ENCODE peak calls at places on chromosome 10, in nine cellular contexts. B, N, Q, U, Z, F, X, W and D are unnamed samples.

GRCh38 chr10:11448545-11449244 is 162.8 kb downstream of the USP6NL start:
- DNase-seq in B (no peak), N (no peak), Q (no peak), U (no peak), Z (no peak), F (no peak), X (no peak), W (no peak), D (no peak)

GRCh38 chr10:71580926-71581325 is 138.7 kb downstream of the C10orf105 start:
- DNase-seq in B (no peak), N (no peak), Q (no peak), U (no peak), Z (no peak), F (no peak), X (no peak), W (no peak), D (no peak)

GRCh38 chr10:83801983-83802382 is 337.3 kb upstream of the GHITM start:
- DNase-seq in B (no peak), N (no peak), Q (no peak), U (no peak), Z (no peak), F (no peak), X (no peak), W (peak), D (no peak)

GRCh38 chr10:4315529-4315928 is 510.5 kb upstream of the AKR1E2 start:
- DNase-seq in B (no peak), N (no peak), Q (peak), U (peak), Z (no peak), F (no peak), X (no peak), W (no peak), D (no peak)

GRCh38 chr10:70851597-70852475 is 36.1 kb downstream of the SGPL1 start:
- DNase-seq in B (no peak), N (no peak), Q (no peak), U (no peak), Z (no peak), F (no peak), X (no peak), W (no peak), D (no peak)

GRCh38 chr10:5904227-5904626 is 14.2 kb downstream of the FBH1 start:
- DNase-seq in B (no peak), N (no peak), Q (no peak), U (no peak), Z (no peak), F (no peak), X (no peak), W (no peak), D (no peak)

GRCh38 chr10:12469345-12469744 is 120.0 kb downstream of the CAMK1D start:
- DNase-seq in B (no peak), N (no peak), Q (no peak), U (no peak), Z (no peak), F (no peak), X (no peak), W (no peak), D (no peak)

GRCh38 chr10:19816420-19817250 is at the start of gene PLXDC2:
- DNase-seq in B (peak), N (peak), Q (peak), U (peak), Z (peak), F (peak), X (peak), W (peak), D (no peak)

GRCh38 chr10:55793024-55793423 is 568.0 kb downstream of the ZWINT start:
- DNase-seq in B (no peak), N (no peak), Q (no peak), U (no peak), Z (no peak), F (no peak), X (no peak), W (no peak), D (no peak)

GRCh38 chr10:31001740-31002139 is 29.9 kb downstream of the ZNF438 start:
- DNase-seq in B (no peak), N (no peak), Q (no peak), U (no peak), Z (no peak), F (no peak), X (no peak), W (no peak), D (no peak)

GRCh38 chr10:25117757-25118156 is 57.0 kb upstream of the GPR158 start:
- DNase-seq in B (no peak), N (no peak), Q (no peak), U (no peak), Z (no peak), F (no peak), X (no peak), W (no peak), D (no peak)

GRCh38 chr10:78531088-78531487 is 497.4 kb downstream of the RPS24 start:
- DNase-seq in B (no peak), N (no peak), Q (no peak), U (no peak), Z (no peak), F (no peak), X (no peak), W (no peak), D (no peak)

GRCh38 chr10:17943033-17943745 is 8.5 kb upstream of the SLC39A12 start:
- DNase-seq in B (no peak), N (no peak), Q (no peak), U (no peak), Z (no peak), F (no peak), X (no peak), W (no peak), D (no peak)

GRCh38 chr10:18523025-18523424 is 128.4 kb downstream of the NSUN6 start:
- DNase-seq in B (no peak), N (no peak), Q (no peak), U (no peak), Z (no peak), F (no peak), X (no peak), W (no peak), D (no peak)

GRCh38 chr10:86709786-86710185 is 41.5 kb downstream of the LDB3 start:
- DNase-seq in B (no peak), N (no peak), Q (no peak), U (no peak), Z (no peak), F (peak), X (peak), W (no peak), D (no peak)

GRCh38 chr10:110212119-110213006 is 5.0 kb downstream of the MXI1 start:
- DNase-seq in B (no peak), N (peak), Q (no peak), U (no peak), Z (no peak), F (peak), X (no peak), W (no peak), D (peak)

GRCh38 chr10:29323387-29323786 is 34.5 kb downstream of the LYZL1 start:
- DNase-seq in B (no peak), N (no peak), Q (no peak), U (no peak), Z (no peak), F (no peak), X (peak), W (no peak), D (no peak)

GRCh38 chr10:60526024-60526585 is 136.4 kb upstream of the ANK3 start:
- DNase-seq in B (no peak), N (no peak), Q (no peak), U (no peak), Z (no peak), F (no peak), X (no peak), W (no peak), D (no peak)

GRCh38 chr10:79349072-79349491 is 1.8 kb downstream of the PPIF start:
- DNase-seq in B (no peak), N (no peak), Q (no peak), U (no peak), Z (no peak), F (no peak), X (no peak), W (no peak), D (no peak)

GRCh38 chr10:13936826-13937225 is 350.1 kb downstream of the PRPF18 start:
- DNase-seq in B (no peak), N (no peak), Q (no peak), U (no peak), Z (no peak), F (no peak), X (no peak), W (no peak), D (no peak)

GRCh38 chr10:113335603-113336002 is 217.2 kb upstream of the HABP2 start:
- DNase-seq in B (no peak), N (no peak), Q (peak), U (no peak), Z (no peak), F (no peak), X (no peak), W (no peak), D (no peak)

GRCh38 chr10:59176241-59177030 is at the start of gene PHYHIPL:
- DNase-seq in B (no peak), N (peak), Q (peak), U (no peak), Z (peak), F (peak), X (peak), W (peak), D (no peak)

GRCh38 chr10:100728928-100729876 is 16.2 kb upstream of the PAX2 start:
- DNase-seq in B (no peak), N (no peak), Q (no peak), U (no peak), Z (peak), F (peak), X (peak), W (peak), D (no peak)

GRCh38 chr10:72297281-72297967 is 23.7 kb downstream of the DDIT4 start:
- DNase-seq in B (peak), N (peak), Q (peak), U (peak), Z (peak), F (no peak), X (no peak), W (peak), D (peak)

GRCh38 chr10:32059472-32059871 is 3.2 kb upstream of the KIF5B start:
- DNase-seq in B (no peak), N (no peak), Q (no peak), U (no peak), Z (no peak), F (no peak), X (peak), W (no peak), D (no peak)

GRCh38 chr10:62083868-62084267 is 182.4 kb downstream of the ARID5B start:
- DNase-seq in B (peak), N (no peak), Q (peak), U (peak), Z (no peak), F (no peak), X (no peak), W (no peak), D (no peak)

GRCh38 chr10:5555881-5556280 is 31.1 kb downstream of the CALML3 start:
- DNase-seq in B (no peak), N (peak), Q (no peak), U (no peak), Z (no peak), F (no peak), X (no peak), W (no peak), D (no peak)

GRCh38 chr10:129332476-129332875 is 134.6 kb upstream of the MGMT start:
- DNase-seq in B (no peak), N (no peak), Q (no peak), U (no peak), Z (no peak), F (peak), X (peak), W (peak), D (no peak)

GRCh38 chr10:47368431-47369180 is 15.5 kb downstream of the ZNF488 start:
- DNase-seq in B (no peak), N (no peak), Q (no peak), U (no peak), Z (no peak), F (no peak), X (no peak), W (no peak), D (no peak)

GRCh38 chr10:90751107-90751997 is 106.5 kb downstream of the HTR7 start:
- DNase-seq in B (no peak), N (no peak), Q (peak), U (no peak), Z (peak), F (peak), X (peak), W (peak), D (peak)

GRCh38 chr10:56895306-56895705 is 534.2 kb upstream of the ZWINT start:
- DNase-seq in B (no peak), N (no peak), Q (no peak), U (no peak), Z (no peak), F (no peak), X (no peak), W (no peak), D (no peak)

GRCh38 chr10:126049741-126050140 is 153.4 kb downstream of the FANK1 start:
- DNase-seq in B (peak), N (peak), Q (peak), U (peak), Z (no peak), F (no peak), X (no peak), W (no peak), D (no peak)

GRCh38 chr10:66277481-66277880 is 648.4 kb upstream of the LRRTM3 start:
- DNase-seq in B (no peak), N (no peak), Q (no peak), U (no peak), Z (no peak), F (no peak), X (no peak), W (peak), D (no peak)
- TF ChIP-seq CTCF in B (no peak), N (no peak), Q (peak), U (peak), Z (no peak), F (peak), X (peak), W (peak), D (no peak)

GRCh38 chr10:103736763-103737162 is 118.6 kb downstream of the SH3PXD2A start:
- DNase-seq in B (no peak), N (no peak), Q (peak), U (no peak), Z (no peak), F (peak), X (peak), W (peak), D (no peak)
- H3K27ac ChIP-seq in B (no peak), N (no peak), Q (no peak), U (no peak), Z (no peak), F (no peak), X (no peak), W (no peak), D (no peak)

DNA sequence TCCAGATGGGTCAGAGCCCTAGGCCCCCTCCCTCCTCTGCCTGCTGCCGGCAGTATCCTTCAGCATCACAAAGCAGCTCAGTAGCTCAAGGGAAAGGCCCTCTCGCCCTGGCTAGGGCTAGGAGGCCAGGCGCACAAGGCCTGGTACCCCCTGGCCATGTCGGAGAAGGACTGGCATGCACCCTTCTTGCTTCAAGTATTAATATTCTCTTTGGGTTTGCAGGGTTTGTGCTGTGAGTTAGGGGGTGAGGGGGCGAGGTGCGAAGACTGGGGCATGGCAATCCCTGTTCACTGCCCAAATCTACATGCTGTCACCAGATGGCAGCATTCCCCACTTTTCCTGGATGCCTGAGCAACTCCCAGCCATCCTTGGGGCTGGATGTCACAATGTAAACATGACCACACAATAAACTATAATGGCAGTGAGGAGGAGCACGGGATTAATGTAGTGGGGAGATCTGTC is 105.2 kb downstream of the NEURL1 start:
- DNase-seq in B (no peak), N (no peak), Q (peak), U (peak), Z (peak), F (peak), X (peak), W (peak), D (no peak)
- TF ChIP-seq CTCF in B (peak), N (peak), Q (peak), U (peak), Z (peak), F (peak), X (peak), W (peak), D (peak)

GRCh38 chr10:124078028-124078427 is 15.4 kb downstream of the CHST15 start:
- DNase-seq in B (no peak), N (no peak), Q (no peak), U (no peak), Z (no peak), F (no peak), X (no peak), W (no peak), D (no peak)

GRCh38 chr10:124075116-124075955 is 18.1 kb downstream of the CHST15 start:
- DNase-seq in B (no peak), N (no peak), Q (no peak), U (no peak), Z (no peak), F (no peak), X (no peak), W (no peak), D (no peak)

GRCh38 chr10:124074471-124075109 is 18.8 kb downstream of the CHST15 start:
- DNase-seq in B (peak), N (peak), Q (no peak), U (no peak), Z (no peak), F (no peak), X (no peak), W (no peak), D (no peak)

GRCh38 chr10:124077216-124077615 is 16.2 kb downstream of the CHST15 start:
- DNase-seq in B (no peak), N (no peak), Q (no peak), U (no peak), Z (no peak), F (no peak), X (no peak), W (no peak), D (no peak)

GRCh38 chr10:124076334-124076733 is 17.1 kb downstream of the CHST15 start:
- DNase-seq in B (no peak), N (no peak), Q (no peak), U (no peak), Z (no peak), F (no peak), X (no peak), W (no peak), D (no peak)
- H3K27ac ChIP-seq in B (no peak), N (no peak), Q (no peak), U (no peak), Z (no peak), F (no peak), X (peak), W (no peak), D (no peak)

DNA sequence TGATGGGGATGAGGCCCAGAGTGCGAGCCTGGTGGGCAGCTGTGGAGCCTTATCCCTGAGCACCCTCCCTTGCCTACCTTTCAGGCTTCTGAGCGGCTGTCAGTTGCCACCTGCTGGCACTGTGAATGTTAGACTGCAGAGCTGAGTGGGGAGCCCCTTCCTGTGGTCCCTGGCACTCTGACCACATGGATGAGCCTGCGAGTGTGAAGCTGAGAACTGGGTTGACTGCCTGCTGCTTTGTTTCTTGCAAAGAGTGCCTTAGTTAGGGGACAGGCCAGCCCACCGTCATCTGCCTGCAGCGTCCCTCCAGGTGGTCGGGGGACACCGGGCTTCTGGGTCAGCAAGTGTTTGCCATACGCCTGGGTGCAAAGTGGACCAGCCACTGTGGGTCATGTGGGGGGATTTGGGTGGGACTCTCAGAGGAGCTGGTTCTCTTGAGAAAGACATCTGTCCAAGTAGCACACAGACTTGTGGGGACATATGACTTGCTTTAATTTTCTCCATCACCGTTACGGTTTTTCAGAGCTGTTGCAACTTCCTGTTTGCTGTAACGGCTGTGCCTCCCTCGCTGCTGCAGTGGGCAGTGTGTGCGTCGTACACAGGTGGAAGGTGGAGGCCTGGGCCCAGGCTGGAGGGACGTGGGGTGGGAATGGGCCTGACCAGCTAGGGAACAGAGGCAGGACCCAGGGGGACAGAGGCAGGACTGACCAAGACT is 13.7 kb downstream of the INPP5A start:
- DNase-seq in B (no peak), N (no peak), Q (no peak), U (peak), Z (no peak), F (no peak), X (peak), W (no peak), D (peak)
- TF ChIP-seq CTCF in B (no peak), N (no peak), Q (no peak), U (no peak), Z (no peak), F (no peak), X (no peak), W (no peak), D (peak)

DNA sequence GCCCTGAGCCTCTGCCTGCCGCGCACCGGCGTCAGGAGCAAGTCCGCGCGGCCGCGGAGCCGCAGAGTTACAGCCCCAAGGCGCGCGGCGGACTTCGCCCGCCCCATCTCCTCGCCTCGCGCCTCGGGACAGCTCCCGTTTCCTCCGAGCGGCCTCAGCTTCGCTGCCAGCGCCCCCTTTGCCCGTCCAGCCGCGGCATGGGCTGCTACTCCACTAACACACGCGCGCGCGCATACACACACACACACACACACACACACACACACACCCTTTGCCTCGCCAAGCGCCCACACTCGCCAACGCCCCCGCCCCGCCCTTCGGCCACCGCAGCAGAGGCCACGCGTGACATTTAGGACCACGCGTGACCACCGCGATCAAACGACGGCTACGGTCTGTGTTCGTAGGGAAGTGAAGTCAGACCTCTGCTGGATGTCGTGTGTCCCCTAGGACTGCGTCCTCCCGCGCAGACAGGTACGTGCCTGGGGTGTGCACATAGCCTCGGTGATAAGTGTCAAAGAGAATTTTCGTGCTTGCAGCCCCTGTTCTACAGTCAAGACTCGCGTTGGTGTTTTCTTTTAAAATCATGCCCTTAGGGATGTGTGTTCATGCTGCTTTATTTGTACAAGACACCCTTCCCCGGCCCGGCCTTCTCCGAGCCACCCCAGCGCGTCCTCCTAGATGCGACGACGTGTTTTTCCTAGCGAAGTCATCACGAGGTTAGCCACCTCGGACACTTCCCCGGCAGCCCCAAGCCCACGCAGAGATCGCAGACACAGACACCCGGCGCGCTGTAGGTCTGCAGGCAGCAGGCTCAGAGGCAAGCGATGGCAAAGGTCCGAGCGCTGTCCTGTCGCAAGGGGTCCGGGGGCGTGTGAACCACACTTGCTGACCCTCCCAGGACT is 890 bp downstream of the MKX start:
- DNase-seq in B (peak), N (peak), Q (no peak), U (no peak), Z (peak), F (peak), X (no peak), W (peak), D (peak)
- H3K27ac ChIP-seq in B (no peak), N (no peak), Q (no peak), U (no peak), Z (no peak), F (no peak), X (no peak), W (no peak), D (no peak)